ENCODE peak calls at places on chromosomes 7 and 10, in ten cellular contexts. One of them, this sample, is unnamed.

GRCh38 chr10:3548096-3548495 is 236.9 kb downstream of the KLF6 start:
- DNase-seq in transverse colon: no peak
- DNase-seq in left ventricle myocardium inferior: no peak
- DNase-seq in MM.1S: no peak
- DNase-seq in ovary: no peak
- DNase-seq in AG04450: no peak
- DNase-seq in heart left ventricle: no peak
- DNase-seq in GM12878: no peak
- DNase-seq in cardiac muscle cell: peak
- DNase-seq in heart right ventricle: no peak
- DNase-seq in this sample: no peak

GRCh38 chr10:11106621-11107374 is 89.1 kb downstream of the CELF2 start:
- DNase-seq in heart left ventricle: no peak
- DNase-seq in ovary: no peak
- DNase-seq in left ventricle myocardium inferior: no peak
- DNase-seq in cardiac muscle cell: no peak
- DNase-seq in AG04450: no peak
- DNase-seq in transverse colon: no peak
- DNase-seq in MM.1S: no peak
- DNase-seq in GM12878: peak
- DNase-seq in heart right ventricle: no peak
- DNase-seq in this sample: no peak

GRCh38 chr10:121813211-121813812 is 114.5 kb downstream of the ATE1 start:
- DNase-seq in heart left ventricle: no peak
- DNase-seq in MM.1S: no peak
- DNase-seq in GM12878: no peak
- DNase-seq in heart right ventricle: no peak
- DNase-seq in cardiac muscle cell: peak
- DNase-seq in left ventricle myocardium inferior: no peak
- DNase-seq in transverse colon: no peak
- DNase-seq in ovary: no peak
- DNase-seq in AG04450: no peak
- DNase-seq in this sample: no peak

GRCh38 chr10:45817912-45818311 is 29.4 kb downstream of the AGAP4 start:
- DNase-seq in cardiac muscle cell: no peak
- DNase-seq in GM12878: no peak
- DNase-seq in transverse colon: no peak
- DNase-seq in heart left ventricle: no peak
- DNase-seq in AG04450: no peak
- DNase-seq in MM.1S: no peak
- DNase-seq in ovary: no peak
- DNase-seq in heart right ventricle: no peak
- DNase-seq in left ventricle myocardium inferior: no peak
- DNase-seq in this sample: no peak

GRCh38 chr7:104054362-104054761 is 64.9 kb upstream of the RELN start:
- DNase-seq in AG04450: no peak
- DNase-seq in heart left ventricle: no peak
- DNase-seq in MM.1S: no peak
- DNase-seq in left ventricle myocardium inferior: no peak
- DNase-seq in ovary: no peak
- DNase-seq in GM12878: no peak
- DNase-seq in cardiac muscle cell: no peak
- DNase-seq in heart right ventricle: no peak
- DNase-seq in transverse colon: no peak
- DNase-seq in this sample: no peak

GRCh38 chr7:71937840-71938371 is 474.2 kb downstream of the CALN1 start:
- DNase-seq in transverse colon: no peak
- DNase-seq in left ventricle myocardium inferior: no peak
- DNase-seq in cardiac muscle cell: no peak
- DNase-seq in ovary: no peak
- DNase-seq in AG04450: no peak
- DNase-seq in heart right ventricle: no peak
- DNase-seq in GM12878: no peak
- DNase-seq in heart left ventricle: no peak
- DNase-seq in MM.1S: no peak
- DNase-seq in this sample: no peak

GRCh38 chr7:152313879-152314604 is 121.8 kb downstream of the KMT2C start:
- DNase-seq in cardiac muscle cell: peak
- DNase-seq in heart left ventricle: peak
- DNase-seq in GM12878: no peak
- DNase-seq in heart right ventricle: peak
- DNase-seq in AG04450: peak
- DNase-seq in transverse colon: no peak
- DNase-seq in left ventricle myocardium inferior: no peak
- DNase-seq in ovary: no peak
- DNase-seq in MM.1S: no peak
- DNase-seq in this sample: no peak

GRCh38 chr7:9407816-9408215 is 974.4 kb downstream of the NXPH1 start:
- DNase-seq in transverse colon: no peak
- DNase-seq in heart right ventricle: no peak
- DNase-seq in MM.1S: no peak
- DNase-seq in ovary: no peak
- DNase-seq in left ventricle myocardium inferior: no peak
- DNase-seq in cardiac muscle cell: no peak
- DNase-seq in AG04450: no peak
- DNase-seq in GM12878: no peak
- DNase-seq in heart left ventricle: no peak
- DNase-seq in this sample: no peak

GRCh38 chr10:48506147-48506917 is 98.5 kb downstream of the ARHGAP22 start:
- DNase-seq in AG04450: no peak
- DNase-seq in left ventricle myocardium inferior: no peak
- DNase-seq in GM12878: no peak
- DNase-seq in transverse colon: no peak
- DNase-seq in heart right ventricle: no peak
- DNase-seq in heart left ventricle: no peak
- DNase-seq in ovary: peak
- DNase-seq in cardiac muscle cell: peak
- DNase-seq in MM.1S: peak
- DNase-seq in this sample: no peak

GRCh38 chr10:1361411-1362105 is 305.4 kb downstream of the WDR37 start:
- DNase-seq in heart left ventricle: no peak
- DNase-seq in MM.1S: no peak
- DNase-seq in AG04450: no peak
- DNase-seq in heart right ventricle: no peak
- DNase-seq in GM12878: no peak
- DNase-seq in cardiac muscle cell: no peak
- DNase-seq in ovary: no peak
- DNase-seq in left ventricle myocardium inferior: no peak
- DNase-seq in transverse colon: no peak
- DNase-seq in this sample: no peak

GRCh38 chr10:123413353-123413752 is 252.8 kb upstream of the GPR26 start:
- DNase-seq in cardiac muscle cell: no peak
- DNase-seq in heart right ventricle: no peak
- DNase-seq in transverse colon: no peak
- DNase-seq in ovary: no peak
- DNase-seq in left ventricle myocardium inferior: no peak
- DNase-seq in AG04450: no peak
- DNase-seq in heart left ventricle: no peak
- DNase-seq in MM.1S: peak
- DNase-seq in GM12878: no peak
- DNase-seq in this sample: no peak
- TF ChIP-seq CTCF in cardiac muscle cell: no peak
- TF ChIP-seq CTCF in heart right ventricle: no peak
- TF ChIP-seq CTCF in transverse colon: no peak
- TF ChIP-seq CTCF in ovary: no peak
- TF ChIP-seq CTCF in left ventricle myocardium inferior: no peak
- TF ChIP-seq CTCF in AG04450: no peak
- TF ChIP-seq CTCF in heart left ventricle: no peak
- TF ChIP-seq CTCF in MM.1S: peak
- TF ChIP-seq CTCF in GM12878: peak
- TF ChIP-seq CTCF in this sample: no peak

GRCh38 chr7:143383642-143383957 is 2.5 kb downstream of the ZYX start:
- DNase-seq in left ventricle myocardium inferior: no peak
- DNase-seq in transverse colon: no peak
- DNase-seq in AG04450: no peak
- DNase-seq in heart left ventricle: no peak
- DNase-seq in GM12878: no peak
- DNase-seq in cardiac muscle cell: peak
- DNase-seq in heart right ventricle: no peak
- DNase-seq in ovary: no peak
- DNase-seq in MM.1S: no peak
- DNase-seq in this sample: no peak
- H3K4me3 ChIP-seq in left ventricle myocardium inferior: peak
- H3K4me3 ChIP-seq in transverse colon: no peak
- H3K4me3 ChIP-seq in AG04450: peak
- H3K4me3 ChIP-seq in heart left ventricle: peak
- H3K4me3 ChIP-seq in GM12878: peak
- H3K4me3 ChIP-seq in cardiac muscle cell: no peak
- H3K4me3 ChIP-seq in heart right ventricle: peak
- H3K4me3 ChIP-seq in ovary: no peak
- H3K4me3 ChIP-seq in MM.1S: no peak
- H3K4me3 ChIP-seq in this sample: peak

DNA sequence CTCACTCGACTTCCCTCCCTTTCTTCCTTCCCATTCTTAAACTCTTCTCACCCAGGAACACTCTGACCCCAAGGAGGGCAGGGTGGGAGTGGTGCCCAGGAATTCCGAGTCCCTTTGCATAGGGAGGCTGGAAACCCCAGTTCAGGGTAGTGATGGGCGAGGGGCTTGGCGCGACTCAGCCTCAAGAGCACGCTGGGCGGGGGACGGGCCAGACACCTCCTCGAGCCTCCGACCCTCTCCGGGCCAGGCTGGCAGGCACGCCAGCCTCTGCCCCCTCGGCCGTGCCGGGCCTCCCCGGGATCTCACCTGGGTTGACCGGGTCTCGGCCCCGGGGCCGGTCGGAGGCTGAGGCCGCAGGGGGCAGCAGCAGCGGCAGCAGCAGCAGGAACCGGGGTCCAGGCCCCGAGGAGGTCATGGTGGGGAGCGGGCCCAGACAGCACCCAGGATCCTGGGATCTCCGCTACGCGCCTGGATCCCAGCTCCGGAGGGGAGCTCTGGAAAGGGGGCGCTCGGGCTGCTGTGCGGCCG is 457 bp downstream of the PLOD3 start:
- DNase-seq in AG04450: no peak
- DNase-seq in GM12878: no peak
- DNase-seq in cardiac muscle cell: no peak
- DNase-seq in heart left ventricle: no peak
- DNase-seq in heart right ventricle: no peak
- DNase-seq in left ventricle myocardium inferior: no peak
- DNase-seq in ovary: peak
- DNase-seq in MM.1S: no peak
- DNase-seq in transverse colon: no peak
- DNase-seq in this sample: no peak
- TF ChIP-seq CTCF in AG04450: no peak
- TF ChIP-seq CTCF in GM12878: no peak
- TF ChIP-seq CTCF in cardiac muscle cell: peak
- TF ChIP-seq CTCF in heart left ventricle: no peak
- TF ChIP-seq CTCF in heart right ventricle: no peak
- TF ChIP-seq CTCF in left ventricle myocardium inferior: no peak
- TF ChIP-seq CTCF in ovary: no peak
- TF ChIP-seq CTCF in MM.1S: peak
- TF ChIP-seq CTCF in transverse colon: no peak
- TF ChIP-seq CTCF in this sample: no peak

GRCh38 chr7:127251048-127251451 is 1.7 kb downstream of the GRM8 start:
- DNase-seq in MM.1S: no peak
- DNase-seq in heart right ventricle: no peak
- DNase-seq in GM12878: no peak
- DNase-seq in ovary: peak
- DNase-seq in heart left ventricle: no peak
- DNase-seq in left ventricle myocardium inferior: no peak
- DNase-seq in AG04450: no peak
- DNase-seq in transverse colon: no peak
- DNase-seq in cardiac muscle cell: no peak
- DNase-seq in this sample: no peak
- H3K4me3 ChIP-seq in MM.1S: peak
- H3K4me3 ChIP-seq in heart right ventricle: peak
- H3K4me3 ChIP-seq in GM12878: peak
- H3K4me3 ChIP-seq in ovary: no peak
- H3K4me3 ChIP-seq in heart left ventricle: peak
- H3K4me3 ChIP-seq in left ventricle myocardium inferior: peak
- H3K4me3 ChIP-seq in AG04450: no peak
- H3K4me3 ChIP-seq in transverse colon: no peak
- H3K4me3 ChIP-seq in cardiac muscle cell: peak
- H3K4me3 ChIP-seq in this sample: peak

GRCh38 chr7:108660465-108660864 is 90.8 kb downstream of the DNAJB9 start:
- DNase-seq in heart right ventricle: no peak
- DNase-seq in left ventricle myocardium inferior: no peak
- DNase-seq in transverse colon: no peak
- DNase-seq in ovary: no peak
- DNase-seq in AG04450: no peak
- DNase-seq in heart left ventricle: no peak
- DNase-seq in GM12878: no peak
- DNase-seq in MM.1S: no peak
- DNase-seq in cardiac muscle cell: peak
- DNase-seq in this sample: no peak
- TF ChIP-seq CTCF in heart right ventricle: no peak
- TF ChIP-seq CTCF in left ventricle myocardium inferior: no peak
- TF ChIP-seq CTCF in transverse colon: no peak
- TF ChIP-seq CTCF in ovary: no peak
- TF ChIP-seq CTCF in AG04450: peak
- TF ChIP-seq CTCF in heart left ventricle: no peak
- TF ChIP-seq CTCF in GM12878: no peak
- TF ChIP-seq CTCF in MM.1S: peak
- TF ChIP-seq CTCF in cardiac muscle cell: peak
- TF ChIP-seq CTCF in this sample: no peak

DNA sequence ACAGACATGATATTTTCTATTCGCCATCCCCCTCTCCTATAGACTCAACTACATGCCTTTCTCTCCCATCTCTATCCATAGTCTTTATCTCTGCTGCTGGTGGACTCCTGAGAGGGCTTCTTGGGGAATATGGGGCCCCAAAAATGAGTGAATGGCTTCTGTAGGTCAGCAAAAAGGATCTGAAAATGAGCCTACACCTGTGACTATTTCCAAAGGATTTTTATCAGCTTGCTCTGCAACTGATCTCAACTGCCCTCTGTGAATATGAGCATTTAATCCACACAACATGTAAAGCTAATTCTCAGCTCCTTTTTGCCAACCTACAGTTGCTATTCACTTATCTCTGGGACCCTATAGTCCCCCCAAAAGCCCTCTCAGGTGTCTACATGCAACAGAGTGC is 36.2 kb downstream of the PRSS2 start:
- DNase-seq in ovary: no peak
- DNase-seq in cardiac muscle cell: no peak
- DNase-seq in heart left ventricle: no peak
- DNase-seq in AG04450: no peak
- DNase-seq in GM12878: no peak
- DNase-seq in transverse colon: no peak
- DNase-seq in left ventricle myocardium inferior: no peak
- DNase-seq in MM.1S: no peak
- DNase-seq in heart right ventricle: no peak
- DNase-seq in this sample: no peak
- H3K4me3 ChIP-seq in ovary: no peak
- H3K4me3 ChIP-seq in cardiac muscle cell: no peak
- H3K4me3 ChIP-seq in heart left ventricle: no peak
- H3K4me3 ChIP-seq in AG04450: no peak
- H3K4me3 ChIP-seq in GM12878: no peak
- H3K4me3 ChIP-seq in transverse colon: no peak
- H3K4me3 ChIP-seq in left ventricle myocardium inferior: no peak
- H3K4me3 ChIP-seq in MM.1S: no peak
- H3K4me3 ChIP-seq in heart right ventricle: no peak
- H3K4me3 ChIP-seq in this sample: no peak

GRCh38 chr7:3544202-3544601 is 243.2 kb downstream of the SDK1 start:
- DNase-seq in heart right ventricle: no peak
- DNase-seq in MM.1S: no peak
- DNase-seq in AG04450: no peak
- DNase-seq in GM12878: no peak
- DNase-seq in transverse colon: no peak
- DNase-seq in heart left ventricle: no peak
- DNase-seq in left ventricle myocardium inferior: no peak
- DNase-seq in cardiac muscle cell: no peak
- DNase-seq in ovary: no peak
- DNase-seq in this sample: no peak
- TF ChIP-seq CTCF in heart right ventricle: no peak
- TF ChIP-seq CTCF in MM.1S: no peak
- TF ChIP-seq CTCF in AG04450: no peak
- TF ChIP-seq CTCF in GM12878: no peak
- TF ChIP-seq CTCF in transverse colon: no peak
- TF ChIP-seq CTCF in heart left ventricle: no peak
- TF ChIP-seq CTCF in left ventricle myocardium inferior: no peak
- TF ChIP-seq CTCF in cardiac muscle cell: no peak
- TF ChIP-seq CTCF in ovary: no peak
- TF ChIP-seq CTCF in this sample: no peak

This sample was measured in coronary artery.